ENCODE peak calls at places on chromosomes 2 and 18, in six cellular contexts. A is choroid plexus epithelial cell; S is uterus; D is SW480; P is sciatic nerve; C is effector memory CD4-positive, alpha-beta T cell. L is an unnamed sample.

GRCh38 chr2:225670111-225670974 is 270.8 kb downstream of the NYAP2 start:
- DNase-seq in P (no peak), D (peak; percentile 26), A (peak; percentile 79), C (no peak), S (no peak), L (no peak)

GRCh38 chr2:109380502-109381326 is 233.1 kb downstream of the SEPTIN10 start:
- DNase-seq in P (peak; percentile 32), S (peak; percentile 6), A (no peak), D (no peak), C (no peak), L (no peak)

GRCh38 chr18:12470382-12471090 is 62.8 kb downstream of the PRELID3A start:
- DNase-seq in P (no peak), A (peak; percentile 19), D (no peak), C (no peak), S (no peak), L (no peak)

GRCh38 chr2:8438476-8438875 is 243.4 kb upstream of the ID2 start:
- DNase-seq in P (no peak), A (no peak), D (no peak), C (no peak), S (no peak), L (peak; percentile 43)

GRCh38 chr2:7725850-7726242 is 808.6 kb downstream of the RNF144A start:
- DNase-seq in D (no peak), C (no peak), A (peak; percentile 5), S (no peak), P (no peak), L (no peak)

GRCh38 chr2:101704816-101705565 is 7.5 kb downstream of the MAP4K4 start:
- DNase-seq in D (no peak), C (no peak), A (peak; percentile 48), P (no peak), S (no peak), L (no peak)

GRCh38 chr2:26530141-26530540 is 52.2 kb upstream of the OTOF start:
- DNase-seq in S (no peak), D (no peak), P (peak; percentile 42), C (no peak), A (no peak), L (no peak)

GRCh38 chr2:42554392-42554791 is 14.0 kb upstream of the MTA3 start:
- DNase-seq in C (no peak), D (no peak), S (no peak), P (no peak), A (no peak), L (no peak)

GRCh38 chr2:238469155-238469554 is 42.4 kb downstream of the ASB1 start:
- DNase-seq in P (no peak), D (no peak), C (no peak), S (no peak), A (no peak), L (no peak)